ENCODE peak calls at places on chromosomes 4 and X, in seven cellular contexts. K, Y, I, E, L, Q and J are unnamed samples.

GRCh38 chr4:7103599-7104365 is 35.9 kb upstream of the GRPEL1 start:
- DNase-seq in E (no peak), L (no peak), Q (peak), I (peak), K (peak), Y (no peak), J (peak)

GRCh38 chr4:123807187-123807586 is 410.6 kb downstream of the SPRY1 start:
- DNase-seq in K (no peak), Y (no peak), E (no peak), I (no peak), Q (no peak), L (no peak), J (no peak)

GRCh38 chr4:139609647-139610046 is 53.6 kb upstream of the SETD7 start:
- DNase-seq in Y (no peak), Q (no peak), K (no peak), E (no peak), I (no peak), L (no peak), J (no peak)

GRCh38 chrX:100870527-100870926 is 3.6 kb downstream of the NOX1 start:
- DNase-seq in K (no peak), Q (no peak), L (no peak), E (no peak), Y (no peak), I (no peak), J (no peak)

GRCh38 chr4:163665521-163666334 is 171.2 kb downstream of the TMA16 start:
- DNase-seq in K (peak), Y (no peak), E (no peak), Q (no peak), I (no peak), L (no peak), J (no peak)

GRCh38 chrX:83984961-83985360 is 124.0 kb downstream of the CYLC1 start:
- DNase-seq in Y (no peak), I (no peak), E (no peak), K (no peak), L (no peak), Q (no peak), J (no peak)

GRCh38 chrX:24643116-24643515 is 4.0 kb downstream of the PCYT1B start:
- DNase-seq in Q (no peak), I (no peak), E (no peak), K (no peak), Y (no peak), L (no peak), J (no peak)

GRCh38 chrX:56726609-56727008 is 2.4 kb upstream of the NBDY start:
- DNase-seq in Q (no peak), I (no peak), L (peak), K (peak), Y (no peak), E (no peak), J (no peak)

GRCh38 chrX:16836371-16836770 is 33.8 kb downstream of the RBBP7 start:
- DNase-seq in E (no peak), Q (no peak), L (no peak), I (no peak), K (peak), Y (no peak), J (peak)

GRCh38 chrX:14124562-14124961 is 94.9 kb upstream of the GEMIN8 start:
- DNase-seq in Y (no peak), L (no peak), E (no peak), Q (no peak), I (no peak), K (no peak), J (no peak)